ENCODE peak calls at places on chromosomes 16 and 17, in five cellular contexts. Z is naive B cell; T is retinal pigment epithelial cell; E is stimulated activated CD4-positive, alpha-beta T cell treated with anti-CD3 and anti-CD28 coated beads, TNF-alpha, amount 100 ng/mL, for 1 hour; L is NCI-H2029. G is an unnamed sample.

GRCh38 chr17:43983515-43984411 is 20.7 kb upstream of the NAGS start:
- DNase-seq in T (no peak), L (no peak), Z (no peak), E (no peak), G (no peak)

GRCh38 chr17:82870541-82870940 is 30.7 kb upstream of the ZNF750 start:
- DNase-seq in L (no peak), T (no peak), E (no peak), Z (no peak), G (no peak)

GRCh38 chr17:45355087-45355486 is 38.3 kb upstream of the MAP3K14 start:
- DNase-seq in L (no peak), E (no peak), T (no peak), Z (no peak), G (no peak)

GRCh38 chr16:4700380-4700996 is 7.1 kb downstream of the NUDT16L1 start:
- DNase-seq in Z (no peak), L (no peak), E (no peak), T (no peak), G (no peak)

GRCh38 chr16:48335961-48336360 is 49.3 kb downstream of the SIAH1 start:
- DNase-seq in Z (no peak), E (no peak), T (peak), L (no peak), G (no peak)

GRCh38 chr17:46995841-46996571 is 17.0 kb upstream of the RPRML start:
- DNase-seq in L (no peak), T (no peak), E (no peak), Z (no peak), G (no peak)

GRCh38 chr17:67730706-67731105 is 13.0 kb downstream of the NOL11 start:
- DNase-seq in E (no peak), T (no peak), L (no peak), Z (no peak), G (no peak)

GRCh38 chr17:56320443-56320842 is 167.2 kb downstream of the ANKFN1 start:
- DNase-seq in L (no peak), Z (no peak), T (no peak), E (no peak), G (no peak)

GRCh38 chr17:32519769-32520701 is 33.2 kb downstream of the CDK5R1 start:
- DNase-seq in T (no peak), E (no peak), Z (peak), L (no peak), G (peak)

GRCh38 chr17:55341432-55341831 is 76.7 kb downstream of the HLF start:
- DNase-seq in Z (no peak), L (no peak), E (no peak), T (no peak), G (no peak)

GRCh38 chr16:55508941-55509920 is at the start of gene LPCAT2:
- DNase-seq in L (peak), T (peak), Z (peak), E (no peak), G (peak)

GRCh38 chr17:5958850-5959249 is 111.3 kb upstream of the WSCD1 start:
- DNase-seq in Z (no peak), T (no peak), L (no peak), E (no peak), G (no peak)

GRCh38 chr17:72102366-72102765 is 18.5 kb upstream of the SOX9 start:
- DNase-seq in Z (no peak), E (no peak), L (no peak), T (no peak), G (no peak)

GRCh38 chr17:49195746-49196145 is 14.6 kb downstream of the GNGT2 start:
- DNase-seq in T (no peak), L (no peak), E (no peak), Z (no peak), G (no peak)

GRCh38 chr16:31873556-31874353 is at the start of gene ZNF267:
- DNase-seq in L (peak), E (peak), Z (peak), T (peak), G (peak)

GRCh38 chr17:32915108-32915700 is 12.7 kb upstream of the TMEM98 start:
- DNase-seq in L (peak), Z (no peak), E (no peak), T (no peak), G (peak)

GRCh38 chr16:81424761-81425160 is 19.8 kb upstream of the CMIP start:
- DNase-seq in L (no peak), Z (peak), E (no peak), T (no peak), G (no peak)

GRCh38 chr17:74840989-74841666 is 18.6 kb downstream of the GRIN2C start:
- DNase-seq in Z (no peak), T (no peak), E (no peak), L (no peak), G (no peak)

GRCh38 chr17:3896108-3897099 is 3.6 kb upstream of the CAMKK1 start:
- DNase-seq in T (no peak), Z (no peak), E (no peak), L (no peak), G (no peak)

GRCh38 chr16:10976663-10977062 is 32.3 kb downstream of the CLEC16A start:
- DNase-seq in E (no peak), T (no peak), L (no peak), Z (no peak), G (no peak)

GRCh38 chr17:83190601-83191387 is 111.4 kb downstream of the METRNL start:
- DNase-seq in E (no peak), L (no peak), Z (no peak), T (no peak), G (no peak)

GRCh38 chr17:69030145-69030544 is 30.6 kb downstream of the ABCA9 start:
- DNase-seq in L (no peak), Z (no peak), E (no peak), T (no peak), G (no peak)

GRCh38 chr17:38326996-38327792 is 16.6 kb downstream of the GPR179 start:
- DNase-seq in E (no peak), Z (no peak), L (no peak), T (no peak), G (no peak)

GRCh38 chr17:57862990-57863667 is 13.3 kb upstream of the MRPS23 start:
- DNase-seq in T (no peak), L (no peak), E (no peak), Z (no peak), G (no peak)

GRCh38 chr17:6467567-6467966 is 23.3 kb downstream of the PIMREG start:
- DNase-seq in T (no peak), L (no peak), Z (no peak), E (no peak), G (no peak)